ENCODE peak calls at places on chromosomes 5 and 9, in eight cellular contexts. One of them, this sample, is unnamed.

GRCh38 chr9:107883496-107884120 is 394.0 kb upstream of the KLF4 start:
- DNase-seq in left ventricle myocardium inferior: no peak
- DNase-seq in suprapubic skin: no peak
- DNase-seq in PC-9: no peak
- DNase-seq in mesenchymal stem cell: peak; percentile 24
- DNase-seq in pancreas: no peak
- DNase-seq in right atrium auricular region: no peak
- DNase-seq in fibroblast of lung: no peak
- DNase-seq in this sample: peak; percentile 22

GRCh38 chr5:151459680-151460079 is 12.3 kb downstream of the SLC36A1 start:
- DNase-seq in mesenchymal stem cell: peak; percentile 15
- DNase-seq in pancreas: no peak
- DNase-seq in fibroblast of lung: no peak
- DNase-seq in right atrium auricular region: no peak
- DNase-seq in suprapubic skin: no peak
- DNase-seq in left ventricle myocardium inferior: no peak
- DNase-seq in PC-9: no peak
- DNase-seq in this sample: peak; percentile 93

GRCh38 chr5:142740903-142741302 is 29.3 kb upstream of the ARHGAP26 start:
- DNase-seq in pancreas: no peak
- DNase-seq in mesenchymal stem cell: no peak
- DNase-seq in PC-9: no peak
- DNase-seq in fibroblast of lung: peak; percentile 53
- DNase-seq in left ventricle myocardium inferior: no peak
- DNase-seq in suprapubic skin: no peak
- DNase-seq in right atrium auricular region: no peak
- DNase-seq in this sample: no peak

GRCh38 chr5:82165740-82166530 is 112.2 kb downstream of the RPS23 start:
- DNase-seq in PC-9: peak; percentile 28
- DNase-seq in fibroblast of lung: peak; percentile 98
- DNase-seq in right atrium auricular region: peak; percentile 79
- DNase-seq in suprapubic skin: peak; percentile 79
- DNase-seq in left ventricle myocardium inferior: peak; percentile 59
- DNase-seq in pancreas: peak; percentile 75
- DNase-seq in mesenchymal stem cell: peak; percentile 94
- DNase-seq in this sample: peak; percentile 53

GRCh38 chr5:88674262-88675158 is 208.5 kb downstream of the MEF2C start:
- DNase-seq in mesenchymal stem cell: no peak
- DNase-seq in left ventricle myocardium inferior: no peak
- DNase-seq in PC-9: peak; percentile 72
- DNase-seq in suprapubic skin: no peak
- DNase-seq in pancreas: no peak
- DNase-seq in right atrium auricular region: no peak
- DNase-seq in fibroblast of lung: no peak
- DNase-seq in this sample: peak; percentile 18

GRCh38 chr9:2933165-2934095 is 89.5 kb upstream of the PUM3 start:
- DNase-seq in pancreas: no peak
- DNase-seq in mesenchymal stem cell: no peak
- DNase-seq in fibroblast of lung: no peak
- DNase-seq in right atrium auricular region: no peak
- DNase-seq in suprapubic skin: no peak
- DNase-seq in PC-9: no peak
- DNase-seq in left ventricle myocardium inferior: no peak
- DNase-seq in this sample: no peak

GRCh38 chr5:5665225-5666075 is 243.0 kb downstream of the ICE1 start:
- DNase-seq in fibroblast of lung: no peak
- DNase-seq in right atrium auricular region: no peak
- DNase-seq in mesenchymal stem cell: no peak
- DNase-seq in pancreas: no peak
- DNase-seq in suprapubic skin: no peak
- DNase-seq in left ventricle myocardium inferior: no peak
- DNase-seq in PC-9: no peak
- DNase-seq in this sample: no peak

GRCh38 chr5:93705896-93706295 is 35.5 kb downstream of the POU5F2 start:
- DNase-seq in left ventricle myocardium inferior: no peak
- DNase-seq in mesenchymal stem cell: no peak
- DNase-seq in right atrium auricular region: no peak
- DNase-seq in pancreas: no peak
- DNase-seq in PC-9: no peak
- DNase-seq in fibroblast of lung: peak; percentile 59
- DNase-seq in suprapubic skin: no peak
- DNase-seq in this sample: no peak

GRCh38 chr9:80467632-80468031 is 895.9 kb downstream of the TLE4 start:
- DNase-seq in fibroblast of lung: no peak
- DNase-seq in suprapubic skin: no peak
- DNase-seq in right atrium auricular region: no peak
- DNase-seq in pancreas: no peak
- DNase-seq in left ventricle myocardium inferior: no peak
- DNase-seq in mesenchymal stem cell: no peak
- DNase-seq in PC-9: no peak
- DNase-seq in this sample: no peak

GRCh38 chr9:38039090-38039906 is 29.7 kb downstream of the SHB start:
- DNase-seq in suprapubic skin: no peak
- DNase-seq in left ventricle myocardium inferior: no peak
- DNase-seq in right atrium auricular region: no peak
- DNase-seq in mesenchymal stem cell: peak; percentile 87
- DNase-seq in pancreas: no peak
- DNase-seq in PC-9: peak; percentile 61
- DNase-seq in fibroblast of lung: peak; percentile 76
- DNase-seq in this sample: peak; percentile 54

GRCh38 chr9:71636143-71636839 is 132.0 kb downstream of the CEMIP2 start:
- DNase-seq in right atrium auricular region: no peak
- DNase-seq in PC-9: no peak
- DNase-seq in mesenchymal stem cell: no peak
- DNase-seq in suprapubic skin: no peak
- DNase-seq in fibroblast of lung: no peak
- DNase-seq in left ventricle myocardium inferior: no peak
- DNase-seq in pancreas: no peak
- DNase-seq in this sample: no peak

GRCh38 chr9:100394819-100395218 is 32.1 kb upstream of the MSANTD3 start:
- DNase-seq in suprapubic skin: no peak
- DNase-seq in right atrium auricular region: no peak
- DNase-seq in left ventricle myocardium inferior: no peak
- DNase-seq in pancreas: no peak
- DNase-seq in fibroblast of lung: no peak
- DNase-seq in PC-9: no peak
- DNase-seq in mesenchymal stem cell: peak; percentile 49
- DNase-seq in this sample: no peak

GRCh38 chr9:19149230-19149629 is 21.9 kb upstream of the PLIN2 start:
- DNase-seq in suprapubic skin: no peak
- DNase-seq in left ventricle myocardium inferior: no peak
- DNase-seq in pancreas: no peak
- DNase-seq in fibroblast of lung: no peak
- DNase-seq in mesenchymal stem cell: no peak
- DNase-seq in right atrium auricular region: no peak
- DNase-seq in PC-9: no peak
- DNase-seq in this sample: peak; percentile 66

GRCh38 chr5:115389799-115390382 is 93.4 kb upstream of the CCDC112 start:
- DNase-seq in fibroblast of lung: no peak
- DNase-seq in right atrium auricular region: no peak
- DNase-seq in left ventricle myocardium inferior: no peak
- DNase-seq in mesenchymal stem cell: no peak
- DNase-seq in pancreas: no peak
- DNase-seq in suprapubic skin: no peak
- DNase-seq in PC-9: no peak
- DNase-seq in this sample: peak; percentile 51

GRCh38 chr5:80255752-80256479 is at the start of gene SERINC5:
- DNase-seq in left ventricle myocardium inferior: peak; percentile 90
- DNase-seq in mesenchymal stem cell: peak; percentile 82
- DNase-seq in suprapubic skin: peak; percentile 88
- DNase-seq in fibroblast of lung: peak; percentile 77
- DNase-seq in pancreas: peak; percentile 85
- DNase-seq in right atrium auricular region: peak; percentile 84
- DNase-seq in PC-9: peak; percentile 79
- DNase-seq in this sample: peak; percentile 64

GRCh38 chr9:38380230-38380871 is 12.2 kb upstream of the ALDH1B1 start:
- DNase-seq in mesenchymal stem cell: no peak
- DNase-seq in pancreas: no peak
- DNase-seq in suprapubic skin: peak; percentile 10
- DNase-seq in right atrium auricular region: no peak
- DNase-seq in left ventricle myocardium inferior: no peak
- DNase-seq in PC-9: no peak
- DNase-seq in fibroblast of lung: no peak
- DNase-seq in this sample: no peak

GRCh38 chr9:134620751-134621557 is 20.6 kb upstream of the COL5A1 start:
- DNase-seq in left ventricle myocardium inferior: no peak
- DNase-seq in pancreas: no peak
- DNase-seq in right atrium auricular region: peak; percentile 16
- DNase-seq in PC-9: no peak
- DNase-seq in fibroblast of lung: no peak
- DNase-seq in suprapubic skin: peak; percentile 45
- DNase-seq in mesenchymal stem cell: no peak
- DNase-seq in this sample: no peak

GRCh38 chr5:174533771-174534221 is 190.6 kb upstream of the MSX2 start:
- DNase-seq in pancreas: no peak
- DNase-seq in PC-9: peak; percentile 18
- DNase-seq in suprapubic skin: no peak
- DNase-seq in left ventricle myocardium inferior: no peak
- DNase-seq in right atrium auricular region: no peak
- DNase-seq in mesenchymal stem cell: peak; percentile 94
- DNase-seq in fibroblast of lung: peak; percentile 96
- DNase-seq in this sample: peak; percentile 80

GRCh38 chr9:7360513-7360912 is 439.1 kb downstream of the DMAC1 start:
- DNase-seq in right atrium auricular region: no peak
- DNase-seq in PC-9: no peak
- DNase-seq in left ventricle myocardium inferior: no peak
- DNase-seq in pancreas: no peak
- DNase-seq in suprapubic skin: no peak
- DNase-seq in mesenchymal stem cell: no peak
- DNase-seq in fibroblast of lung: no peak
- DNase-seq in this sample: no peak

GRCh38 chr9:97740848-97741821 is 44.0 kb upstream of the XPA start:
- DNase-seq in mesenchymal stem cell: peak; percentile 44
- DNase-seq in PC-9: peak; percentile 82
- DNase-seq in fibroblast of lung: peak; percentile 44
- DNase-seq in pancreas: peak; percentile 58
- DNase-seq in right atrium auricular region: peak; percentile 63
- DNase-seq in left ventricle myocardium inferior: peak; percentile 65
- DNase-seq in suprapubic skin: peak; percentile 62
- DNase-seq in this sample: peak; percentile 30

GRCh38 chr5:82785941-82786340 is 291.3 kb downstream of the TMEM167A start:
- DNase-seq in right atrium auricular region: no peak
- DNase-seq in fibroblast of lung: no peak
- DNase-seq in suprapubic skin: no peak
- DNase-seq in pancreas: no peak
- DNase-seq in mesenchymal stem cell: no peak
- DNase-seq in left ventricle myocardium inferior: no peak
- DNase-seq in PC-9: no peak
- DNase-seq in this sample: no peak

DNA sequence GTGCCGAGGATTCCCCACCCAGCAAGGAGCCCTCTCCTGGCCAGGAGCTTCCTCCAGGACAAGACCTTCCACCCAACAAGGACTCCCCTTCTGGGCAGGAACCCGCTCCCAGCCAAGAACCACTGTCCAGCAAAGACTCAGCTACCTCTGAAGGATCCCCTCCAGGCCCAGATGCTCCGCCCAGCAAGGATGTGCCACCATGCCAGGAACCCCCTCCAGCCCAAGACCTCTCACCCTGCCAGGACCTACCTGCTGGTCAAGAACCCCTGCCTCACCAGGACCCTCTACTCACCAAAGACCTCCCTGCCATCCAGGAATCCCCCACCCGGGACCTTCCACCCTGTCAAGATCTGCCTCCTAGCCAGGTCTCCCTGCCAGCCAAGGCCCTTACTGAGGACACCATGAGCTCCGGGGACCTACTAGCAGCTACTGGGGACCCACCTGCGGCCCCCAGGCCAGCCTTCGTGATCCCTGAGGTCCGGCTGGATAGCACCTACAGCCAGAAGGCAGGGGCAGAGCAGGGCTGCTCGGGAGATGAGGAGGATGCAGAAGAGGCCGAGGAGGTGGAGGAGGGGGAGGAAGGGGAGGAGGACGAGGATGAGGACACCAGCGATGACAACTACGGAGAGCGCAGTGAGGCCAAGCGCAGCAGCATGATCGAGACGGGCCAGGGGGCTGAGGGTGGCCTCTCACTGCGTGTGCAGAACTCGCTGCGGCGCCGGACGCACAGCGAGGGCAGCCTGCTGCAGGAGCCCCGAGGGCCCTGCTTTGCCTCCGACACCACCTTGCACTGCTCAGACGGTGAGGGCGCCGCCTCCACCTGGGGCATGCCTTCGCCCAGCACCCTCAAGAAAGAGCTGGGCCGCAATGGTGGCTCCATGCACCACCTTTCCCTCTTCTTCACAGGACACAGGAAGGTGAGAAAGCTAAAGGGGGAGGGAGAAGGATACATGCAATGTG is 120.3 kb downstream of the RGS3 start:
- DNase-seq in PC-9: no peak
- DNase-seq in right atrium auricular region: no peak
- DNase-seq in pancreas: no peak
- DNase-seq in suprapubic skin: no peak
- DNase-seq in fibroblast of lung: no peak
- DNase-seq in mesenchymal stem cell: no peak
- DNase-seq in left ventricle myocardium inferior: peak; percentile 13
- DNase-seq in this sample: no peak
- H3K4me1 ChIP-seq in PC-9: peaks cover 40% of the 10 kb centered on the region
- H3K4me1 ChIP-seq in right atrium auricular region: peaks cover 69% of the 10 kb centered on the region
- H3K4me1 ChIP-seq in pancreas: peaks cover 51% of the 10 kb centered on the region
- H3K4me1 ChIP-seq in suprapubic skin: peaks cover 80% of the 10 kb centered on the region
- H3K4me1 ChIP-seq in fibroblast of lung: peaks cover 25% of the 10 kb centered on the region
- H3K4me1 ChIP-seq in mesenchymal stem cell: peaks cover 44% of the 10 kb centered on the region
- H3K4me1 ChIP-seq in left ventricle myocardium inferior: peaks cover 95% of the 10 kb centered on the region
- H3K4me1 ChIP-seq in this sample: peaks cover 22% of the 10 kb centered on the region

GRCh38 chr9:114078021-114078780 is at the start of gene AMBP:
- DNase-seq in pancreas: peak; percentile 54
- DNase-seq in left ventricle myocardium inferior: no peak
- DNase-seq in right atrium auricular region: no peak
- DNase-seq in mesenchymal stem cell: no peak
- DNase-seq in suprapubic skin: peak; percentile 51
- DNase-seq in PC-9: no peak
- DNase-seq in fibroblast of lung: peak; percentile 11
- DNase-seq in this sample: no peak
- H3K4me1 ChIP-seq in pancreas: peaks cover 40% of the 10 kb centered on the region
- H3K4me1 ChIP-seq in left ventricle myocardium inferior: peaks cover 4% of the 10 kb centered on the region
- H3K4me1 ChIP-seq in right atrium auricular region: no peaks in the 10 kb centered on the region
- H3K4me1 ChIP-seq in mesenchymal stem cell: peaks cover 32% of the 10 kb centered on the region
- H3K4me1 ChIP-seq in suprapubic skin: peaks cover 7% of the 10 kb centered on the region
- H3K4me1 ChIP-seq in PC-9: no peaks in the 10 kb centered on the region
- H3K4me1 ChIP-seq in fibroblast of lung: no peaks in the 10 kb centered on the region
- H3K4me1 ChIP-seq in this sample: no peaks in the 10 kb centered on the region

DNA sequence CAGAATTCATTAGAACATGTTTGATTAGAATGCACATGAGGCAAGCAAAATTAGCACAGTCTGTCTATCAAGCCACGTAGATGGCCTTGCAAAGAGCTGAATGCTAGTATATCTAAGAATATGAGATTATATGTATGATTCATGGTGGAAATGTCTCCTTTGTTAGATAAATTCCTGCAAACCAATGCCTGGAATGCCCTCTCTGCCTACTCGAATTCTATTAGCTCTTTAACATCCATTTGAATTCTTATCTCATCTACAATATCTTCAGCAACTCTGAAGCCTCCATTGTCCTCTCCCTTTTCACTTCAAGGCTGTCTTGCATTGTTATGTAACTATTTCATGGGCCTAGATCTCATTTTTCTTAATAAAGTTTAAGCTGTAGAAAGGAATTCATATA is 205.5 kb downstream of the TMC1 start:
- DNase-seq in fibroblast of lung: no peak
- DNase-seq in left ventricle myocardium inferior: no peak
- DNase-seq in mesenchymal stem cell: no peak
- DNase-seq in pancreas: no peak
- DNase-seq in PC-9: no peak
- DNase-seq in suprapubic skin: no peak
- DNase-seq in right atrium auricular region: no peak
- DNase-seq in this sample: peak; percentile 57
- H3K4me1 ChIP-seq in fibroblast of lung: no peaks in the 10 kb centered on the region
- H3K4me1 ChIP-seq in left ventricle myocardium inferior: no peaks in the 10 kb centered on the region
- H3K4me1 ChIP-seq in mesenchymal stem cell: no peaks in the 10 kb centered on the region
- H3K4me1 ChIP-seq in pancreas: no peaks in the 10 kb centered on the region
- H3K4me1 ChIP-seq in PC-9: no peaks in the 10 kb centered on the region
- H3K4me1 ChIP-seq in suprapubic skin: no peaks in the 10 kb centered on the region
- H3K4me1 ChIP-seq in right atrium auricular region: no peaks in the 10 kb centered on the region
- H3K4me1 ChIP-seq in this sample: no peaks in the 10 kb centered on the region

GRCh38 chr9:70073193-70073592 is 29.5 kb downstream of the MAMDC2 start:
- DNase-seq in PC-9: no peak
- DNase-seq in right atrium auricular region: no peak
- DNase-seq in mesenchymal stem cell: peak; percentile 48
- DNase-seq in suprapubic skin: no peak
- DNase-seq in fibroblast of lung: peak; percentile 30
- DNase-seq in left ventricle myocardium inferior: no peak
- DNase-seq in pancreas: no peak
- DNase-seq in this sample: no peak
- H3K4me1 ChIP-seq in PC-9: no peaks in the 10 kb centered on the region
- H3K4me1 ChIP-seq in right atrium auricular region: peaks cover 78% of the 10 kb centered on the region
- H3K4me1 ChIP-seq in mesenchymal stem cell: peaks cover 2% of the 10 kb centered on the region
- H3K4me1 ChIP-seq in suprapubic skin: peaks cover 8% of the 10 kb centered on the region
- H3K4me1 ChIP-seq in fibroblast of lung: no peaks in the 10 kb centered on the region
- H3K4me1 ChIP-seq in left ventricle myocardium inferior: peaks cover 49% of the 10 kb centered on the region
- H3K4me1 ChIP-seq in pancreas: no peaks in the 10 kb centered on the region
- H3K4me1 ChIP-seq in this sample: no peaks in the 10 kb centered on the region

This sample was measured in trophoblast cell.